ENCODE peak calls at places on chromosomes 5 and 9, in eight cellular contexts. R is CD8-positive, alpha-beta memory T cell; E is LoVo; N is AG04450; B is activated T-cell treated with anti-CD3 and anti-CD28 coated beads for 4 hours; T is HTR-8/SVneo; F is M059J; G is COR-L47. I is an unnamed sample.

GRCh38 chr9:104286792-104287191 is 192.7 kb downstream of the SMC2 start:
- DNase-seq in R (no peak), E (peak; percentile 48), N (no peak), B (no peak), T (no peak), F (peak; percentile 1), G (no peak), I (no peak)

GRCh38 chr5:155753943-155754581 is 572.9 kb upstream of the SGCD start:
- DNase-seq in R (no peak), E (no peak), N (no peak), B (no peak), T (no peak), F (no peak), G (peak; percentile 19), I (no peak)

GRCh38 chr9:91220491-91221135 is 141.1 kb downstream of the AUH start:
- DNase-seq in R (no peak), E (no peak), N (peak; percentile 48), B (no peak), T (no peak), F (no peak), G (no peak), I (no peak)

GRCh38 chr9:33750839-33751339 is 44.5 kb upstream of the PRSS3 start:
- DNase-seq in R (no peak), E (no peak), N (no peak), B (no peak), T (no peak), F (no peak), G (no peak), I (peak; percentile 8)

GRCh38 chr9:127121628-127122175 is 733 bp downstream of the ANGPTL2 start:
- DNase-seq in R (no peak), E (no peak), N (no peak), B (no peak), T (no peak), F (peak; percentile 43), G (no peak), I (peak; percentile 45)

GRCh38 chr9:34047864-34048729 is 590 bp downstream of the UBAP2 start:
- DNase-seq in R (peak; percentile 54), E (peak; percentile 49), N (no peak), B (peak; percentile 43), T (no peak), F (peak; percentile 51), G (peak; percentile 29), I (peak; percentile 34)

GRCh38 chr5:166716856-166717492 is 1574.5 kb upstream of the WWC1 start:
- DNase-seq in R (no peak), E (no peak), N (no peak), B (no peak), T (no peak), F (no peak), G (no peak), I (no peak)

GRCh38 chr9:87684627-87685204 is 41.2 kb upstream of the CTSL start:
- DNase-seq in R (no peak), E (peak; percentile 20), N (no peak), B (no peak), T (peak; percentile 61), F (peak; percentile 36), G (no peak), I (peak; percentile 54)

GRCh38 chr5:52994266-52994665 is 5.1 kb downstream of the ITGA2 start:
- DNase-seq in R (no peak), E (no peak), N (no peak), B (no peak), T (no peak), F (peak; percentile 37), G (no peak), I (no peak)

GRCh38 chr5:8184455-8185063 is 315.6 kb downstream of the MTRR start:
- DNase-seq in R (no peak), E (peak; percentile 66), N (peak; percentile 3), B (no peak), T (peak; percentile 32), F (peak; percentile 15), G (peak; percentile 63), I (peak; percentile 6)

GRCh38 chr9:134585021-134585561 is 56.5 kb upstream of the COL5A1 start:
- DNase-seq in R (no peak), E (no peak), N (no peak), B (no peak), T (no peak), F (no peak), G (no peak), I (no peak)

GRCh38 chr9:114096041-114096511 is 3.0 kb downstream of the KIF12 start:
- DNase-seq in R (no peak), E (no peak), N (no peak), B (no peak), T (no peak), F (no peak), G (no peak), I (no peak)

GRCh38 chr5:25754895-25755294 is 1110.1 kb upstream of the CDH10 start:
- DNase-seq in R (no peak), E (no peak), N (no peak), B (no peak), T (no peak), F (peak; percentile 15), G (no peak), I (no peak)

GRCh38 chr9:68530618-68531017 is 10.1 kb downstream of the TMEM252 start:
- DNase-seq in R (no peak), E (no peak), N (no peak), B (no peak), T (no peak), F (no peak), G (no peak), I (peak; percentile 8)

GRCh38 chr5:143887901-143888648 is 76.1 kb downstream of the HMHB1 start:
- DNase-seq in R (no peak), E (no peak), N (no peak), B (no peak), T (peak; percentile 7), F (peak; percentile 95), G (no peak), I (peak; percentile 20)

GRCh38 chr5:179906795-179907569 is 715 bp downstream of the TBC1D9B start:
- DNase-seq in R (no peak), E (peak; percentile 28), N (no peak), B (no peak), T (peak; percentile 18), F (peak; percentile 24), G (no peak), I (peak; percentile 31)

GRCh38 chr9:23825700-23826099 is 340 bp downstream of the ELAVL2 start:
- DNase-seq in R (no peak), E (no peak), N (no peak), B (no peak), T (no peak), F (peak; percentile 52), G (no peak), I (no peak)

GRCh38 chr9:126661521-126662251 is 48.0 kb downstream of the LMX1B start:
- DNase-seq in R (no peak), E (no peak), N (no peak), B (no peak), T (peak; percentile 69), F (peak; percentile 25), G (peak; percentile 30), I (no peak)

GRCh38 chr9:129026442-129027223 is 1.5 kb downstream of the SH3GLB2 start:
- DNase-seq in R (no peak), E (no peak), N (no peak), B (no peak), T (no peak), F (peak; percentile 26), G (peak; percentile 51), I (no peak)

GRCh38 chr9:3527653-3527960 is 1.8 kb upstream of the RFX3 start:
- DNase-seq in R (no peak), E (no peak), N (no peak), B (no peak), T (no peak), F (no peak), G (no peak), I (no peak)

GRCh38 chr9:108093773-108094675 is 604.5 kb upstream of the KLF4 start:
- DNase-seq in R (no peak), E (peak; percentile 93), N (no peak), B (no peak), T (no peak), F (peak; percentile 83), G (no peak), I (no peak)